ENCODE peak calls at places on chromosomes 11 and 22, in four cellular contexts. L, N, W and Y are unnamed samples. For H3K9me3 and H3K4me1, the result is how much of the 10 kb centered on the place peaks cover.

GRCh38 chr11:64358907-64359711 is at the start of gene RPS6KA4:
- DNase-seq in L (peak), N (peak), W (peak), Y (peak)

GRCh38 chr22:26660961-26661578 is 3.7 kb downstream of the MIAT start:
- DNase-seq in L (no peak), N (no peak), W (no peak), Y (no peak)

GRCh38 chr11:121439759-121440158 is 12.4 kb upstream of the SORL1 start:
- DNase-seq in L (no peak), N (no peak), W (no peak), Y (no peak)

GRCh38 chr11:44817207-44817944 is 90.6 kb downstream of the TSPAN18 start:
- DNase-seq in L (no peak), N (no peak), W (no peak), Y (no peak)

GRCh38 chr11:70811915-70812314 is 413.6 kb downstream of the CTTN start:
- DNase-seq in L (no peak), N (peak), W (no peak), Y (no peak)

GRCh38 chr11:103491777-103492176 is 382.6 kb downstream of the DYNC2H1 start:
- DNase-seq in L (no peak), N (no peak), W (no peak), Y (no peak)

GRCh38 chr11:110833033-110833484 is 120.8 kb upstream of the ARHGAP20 start:
- DNase-seq in L (no peak), N (no peak), W (no peak), Y (no peak)

GRCh38 chr11:103907548-103908455 is 128.6 kb upstream of the DDI1 start:
- DNase-seq in L (no peak), N (no peak), W (no peak), Y (no peak)

GRCh38 chr11:101003468-101003867 is 126.1 kb downstream of the PGR start:
- DNase-seq in L (no peak), N (no peak), W (no peak), Y (no peak)

GRCh38 chr11:84398017-84398626 is 1112.0 kb upstream of the CCDC90B start:
- DNase-seq in L (no peak), N (no peak), W (peak), Y (no peak)

GRCh38 chr11:64541131-64541530 is 49.9 kb upstream of the SLC22A12 start:
- DNase-seq in L (no peak), N (no peak), W (no peak), Y (peak)

GRCh38 chr11:12765428-12765827 is 91.2 kb downstream of the TEAD1 start:
- DNase-seq in L (no peak), N (peak), W (no peak), Y (no peak)

GRCh38 chr22:39309364-39309861 is 10.0 kb downstream of the RPL3 start:
- DNase-seq in L (no peak), N (peak), W (no peak), Y (no peak)

GRCh38 chr11:57543601-57544000 is 6.2 kb downstream of the SMTNL1 start:
- DNase-seq in L (no peak), N (no peak), W (no peak), Y (no peak)

GRCh38 chr22:35043251-35043931 is 22.6 kb upstream of the ISX start:
- DNase-seq in L (no peak), N (no peak), W (no peak), Y (no peak)

GRCh38 chr11:94557992-94558391 is 9.2 kb upstream of the PIWIL4 start:
- DNase-seq in L (no peak), N (no peak), W (no peak), Y (no peak)

GRCh38 chr22:42624551-42625106 is 9.9 kb upstream of the POLDIP3 start:
- DNase-seq in L (no peak), N (no peak), W (no peak), Y (no peak)

GRCh38 chr11:57482782-57483569 is 22.6 kb downstream of the RTN4RL2 start:
- DNase-seq in L (peak), N (no peak), W (peak), Y (peak)

GRCh38 chr11:117876341-117877119 is at the start of gene FXYD6:
- DNase-seq in L (no peak), N (peak), W (peak), Y (peak)

GRCh38 chr11:24965780-24966179 is 468.9 kb downstream of the LUZP2 start:
- DNase-seq in L (no peak), N (no peak), W (no peak), Y (no peak)

GRCh38 chr11:20407344-20407743 is 19.8 kb downstream of the PRMT3 start:
- DNase-seq in L (no peak), N (no peak), W (no peak), Y (no peak)

GRCh38 chr11:65295571-65296338 is 18.9 kb upstream of the CDC42EP2 start:
- DNase-seq in L (peak), N (no peak), W (no peak), Y (peak)

GRCh38 chr11:1138053-1138452 is 19.7 kb upstream of the MUC5AC start:
- DNase-seq in L (no peak), N (no peak), W (no peak), Y (no peak)

GRCh38 chr11:40178470-40178869 is 1281.0 kb downstream of the LRRC4C start:
- DNase-seq in L (no peak), N (no peak), W (no peak), Y (no peak)

GRCh38 chr11:132605794-132606570 is 926.3 kb downstream of the OPCML start:
- DNase-seq in L (no peak), N (no peak), W (peak), Y (no peak)

GRCh38 chr11:132610216-132610615 is 922.1 kb downstream of the OPCML start:
- DNase-seq in L (no peak), N (no peak), W (no peak), Y (no peak)

GRCh38 chr11:132607575-132607974 is 924.7 kb downstream of the OPCML start:
- DNase-seq in L (no peak), N (no peak), W (no peak), Y (no peak)

DNA sequence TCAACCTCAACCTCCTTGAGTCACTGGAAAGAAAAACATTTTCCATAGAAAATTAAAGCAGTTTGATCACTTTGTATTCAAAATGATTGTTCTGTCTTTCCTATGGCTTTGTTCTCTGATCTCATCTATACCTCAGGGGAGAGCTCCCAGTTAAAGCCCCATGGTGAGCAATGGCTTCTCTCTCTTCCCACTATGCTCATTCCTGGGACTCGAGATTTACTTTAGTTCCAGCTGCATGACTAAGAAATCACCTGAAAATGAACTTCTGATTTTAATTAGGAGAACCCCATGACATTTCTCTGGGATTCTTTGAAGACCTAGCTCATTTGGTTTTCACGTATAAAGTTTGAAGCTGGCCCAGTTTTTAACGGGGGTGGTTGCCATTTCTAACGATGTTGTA is 921.5 kb downstream of the OPCML start:
- DNase-seq in L (no peak), N (no peak), W (no peak), Y (no peak)
- H3K9me3 ChIP-seq in L (under half), N (under half), W (under half), Y (under half)

GRCh38 chr11:130480721-130481140 is 32.3 kb downstream of the ADAMTS15 start:
- DNase-seq in L (no peak), N (no peak), W (no peak), Y (no peak)

GRCh38 chr11:130478204-130478701 is 29.8 kb downstream of the ADAMTS15 start:
- DNase-seq in L (peak), N (peak), W (peak), Y (peak)

GRCh38 chr11:130480166-130480565 is 31.7 kb downstream of the ADAMTS15 start:
- DNase-seq in L (no peak), N (no peak), W (no peak), Y (no peak)

GRCh38 chr11:130477646-130478203 is 29.3 kb downstream of the ADAMTS15 start:
- DNase-seq in L (no peak), N (no peak), W (no peak), Y (no peak)

GRCh38 chr11:130478881-130479280 is 30.4 kb downstream of the ADAMTS15 start:
- DNase-seq in L (peak), N (no peak), W (no peak), Y (no peak)
- H3K4me1 ChIP-seq in L (under half), N (under half), W (under half), Y (under half)

GRCh38 chr11:97454988-97455387 is 1065.2 kb downstream of the JRKL start:
- DNase-seq in L (no peak), N (no peak), W (no peak), Y (no peak)
- TF ChIP-seq CTCF in L (no peak), N (peak), W (peak), Y (peak)

DNA sequence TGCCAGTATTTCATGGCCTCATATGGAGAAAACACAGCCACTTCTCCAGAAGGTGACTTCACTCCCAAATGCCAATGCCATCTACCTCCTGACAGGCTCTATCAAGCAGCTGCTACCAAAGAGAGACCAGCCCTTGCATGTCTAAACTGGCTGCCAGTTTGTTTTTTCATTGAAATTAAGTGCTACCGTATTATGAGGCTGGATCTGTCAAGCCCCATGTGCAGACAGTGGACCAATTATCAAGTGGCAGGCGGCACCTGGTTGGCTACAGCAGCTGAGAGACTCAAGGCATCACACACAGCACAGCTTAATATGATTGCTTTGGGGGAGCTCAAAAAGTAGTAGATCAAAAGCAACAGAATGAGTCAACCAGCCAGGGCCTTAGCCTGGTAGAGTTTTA is 1292.9 kb upstream of the TENM4 start:
- DNase-seq in L (no peak), N (no peak), W (no peak), Y (no peak)
- H3K9me3 ChIP-seq in L (under half), N (under half), W (under half), Y (under half)

GRCh38 chr11:22920939-22921565 is 60.8 kb upstream of the CCDC179 start:
- DNase-seq in L (no peak), N (no peak), W (peak), Y (no peak)
- H3K4me1 ChIP-seq in L (under half), N (under half), W (under half), Y (under half)

GRCh38 chr22:24834845-24835570 is 29.0 kb downstream of the SGSM1 start:
- DNase-seq in L (no peak), N (no peak), W (no peak), Y (no peak)
- TF ChIP-seq CTCF in L (no peak), N (peak), W (no peak), Y (no peak)